ENCODE peak calls at places on chromosomes 11 and 22, in five cellular contexts. B is left ventricle myocardium inferior, O is A549, A is tibial artery, J is breast epithelium. W is an unnamed sample.

GRCh38 chr11:1102221-1102971 is 27.7 kb downstream of the MUC2 start:
- DNase-seq in B (no peak), O (no peak), A (no peak), J (no peak), W (no peak)

GRCh38 chr11:67293090-67293489 is 4.0 kb downstream of the ANKRD13D start:
- DNase-seq in B (no peak), O (no peak), A (no peak), J (no peak), W (no peak)

GRCh38 chr11:17394743-17395390 is 6.4 kb upstream of the KCNJ11 start:
- DNase-seq in B (no peak), O (no peak), A (no peak), J (no peak), W (no peak)

GRCh38 chr11:27282141-27282590 is 80.8 kb downstream of the CCDC34 start:
- DNase-seq in B (peak; percentile 59), O (no peak), A (peak; percentile 46), J (no peak), W (no peak)

GRCh38 chr11:63502252-63502820 is 3.5 kb upstream of the LGALS12 start:
- DNase-seq in B (no peak), O (no peak), A (no peak), J (no peak), W (no peak)

GRCh38 chr11:125289419-125290088 is 125.0 kb downstream of the PKNOX2 start:
- DNase-seq in B (no peak), O (no peak), A (no peak), J (no peak), W (no peak)

GRCh38 chr11:88338223-88338661 is 706 bp upstream of the CTSC start:
- DNase-seq in B (peak; percentile 39), O (peak; percentile 43), A (peak; percentile 46), J (no peak), W (peak; percentile 45)

GRCh38 chr11:87219266-87219665 is 181.5 kb downstream of the TMEM135 start:
- DNase-seq in B (no peak), O (no peak), A (no peak), J (no peak), W (no peak)

GRCh38 chr11:10328314-10329090 is 23.6 kb downstream of the ADM start:
- DNase-seq in B (no peak), O (no peak), A (no peak), J (no peak), W (no peak)

GRCh38 chr11:93198221-93198650 is 445 bp upstream of the SLC36A4 start:
- DNase-seq in B (no peak), O (no peak), A (no peak), J (no peak), W (no peak)

GRCh38 chr22:37189011-37189466 is 992 bp upstream of the C1QTNF6 start:
- DNase-seq in B (peak; percentile 8), O (no peak), A (no peak), J (no peak), W (no peak)

GRCh38 chr22:24727218-24727851 is 47.2 kb downstream of the PIWIL3 start:
- DNase-seq in B (no peak), O (peak; percentile 7), A (no peak), J (no peak), W (no peak)

GRCh38 chr11:66708026-66708579 is 20.9 kb downstream of the SPTBN2 start:
- DNase-seq in B (no peak), O (no peak), A (no peak), J (no peak), W (no peak)

GRCh38 chr11:12693485-12694181 is 19.4 kb downstream of the TEAD1 start:
- DNase-seq in B (peak; percentile 33), O (peak; percentile 73), A (peak; percentile 64), J (no peak), W (peak; percentile 62)

GRCh38 chr11:65184146-65184545 is 2.4 kb downstream of the CAPN1 start:
- DNase-seq in B (no peak), O (no peak), A (no peak), J (no peak), W (no peak)

GRCh38 chr11:108933630-108934029 is 268.8 kb downstream of the DDX10 start:
- DNase-seq in B (no peak), O (no peak), A (no peak), J (no peak), W (no peak)

GRCh38 chr22:37604875-37605274 is 3.8 kb upstream of the GGA1 start:
- DNase-seq in B (no peak), O (no peak), A (no peak), J (no peak), W (no peak)

GRCh38 chr11:58561394-58562102 is 14.1 kb downstream of the LPXN start:
- DNase-seq in B (no peak), O (no peak), A (no peak), J (no peak), W (no peak)

GRCh38 chr11:34656062-34656720 is 35.3 kb downstream of the EHF start:
- DNase-seq in B (no peak), O (no peak), A (no peak), J (no peak), W (no peak)

GRCh38 chr22:28799125-28799833 is 1.1 kb downstream of the XBP1 start:
- DNase-seq in B (no peak), O (peak; percentile 71), A (peak; percentile 79), J (no peak), W (peak; percentile 61)
- H3K4me1 ChIP-seq in B (peaks cover 81% of the 10 kb centered on the region), O (peaks cover 40% of the 10 kb centered on the region), A (peaks cover 60% of the 10 kb centered on the region), J (no peaks in the 10 kb centered on the region), W (peaks cover 41% of the 10 kb centered on the region)

GRCh38 chr11:128513915-128514681 is 73.3 kb downstream of the ETS1 start:
- DNase-seq in B (no peak), O (no peak), A (no peak), J (no peak), W (no peak)

GRCh38 chr11:128515766-128516466 is 71.4 kb downstream of the ETS1 start:
- DNase-seq in B (no peak), O (no peak), A (no peak), J (no peak), W (no peak)

GRCh38 chr11:128516467-128516778 is 70.9 kb downstream of the ETS1 start:
- DNase-seq in B (no peak), O (no peak), A (no peak), J (no peak), W (no peak)

GRCh38 chr11:128516886-128517285 is 70.5 kb downstream of the ETS1 start:
- DNase-seq in B (no peak), O (no peak), A (no peak), J (no peak), W (no peak)

GRCh38 chr11:128515086-128515485 is 72.3 kb downstream of the ETS1 start:
- DNase-seq in B (no peak), O (no peak), A (no peak), J (no peak), W (no peak)
- H3K4me1 ChIP-seq in B (peaks cover 100% of the 10 kb centered on the region), O (peaks cover 75% of the 10 kb centered on the region), A (peaks cover 66% of the 10 kb centered on the region), J (no peaks in the 10 kb centered on the region), W (peaks cover 30% of the 10 kb centered on the region)

GRCh38 chr11:60206616-60207015 is 23.7 kb upstream of the MS4A6A start:
- DNase-seq in B (no peak), O (no peak), A (no peak), J (no peak), W (no peak)
- H3K4me1 ChIP-seq in B (no peaks in the 10 kb centered on the region), O (no peaks in the 10 kb centered on the region), A (no peaks in the 10 kb centered on the region), J (no peaks in the 10 kb centered on the region), W (no peaks in the 10 kb centered on the region)

GRCh38 chr22:30422481-30423295 is 2.9 kb upstream of the MTFP1 start:
- DNase-seq in B (peak; percentile 28), O (peak; percentile 75), A (peak; percentile 89), J (peak; percentile 68), W (peak; percentile 82)
- H3K4me1 ChIP-seq in B (peaks cover 50% of the 10 kb centered on the region), O (peaks cover 51% of the 10 kb centered on the region), A (peaks cover 54% of the 10 kb centered on the region), J (peaks cover 10% of the 10 kb centered on the region), W (peaks cover 31% of the 10 kb centered on the region)

GRCh38 chr11:47538741-47539575 is 14.0 kb downstream of the CELF1 start:
- DNase-seq in B (no peak), O (no peak), A (no peak), J (no peak), W (peak; percentile 8)

GRCh38 chr11:47539681-47540039 is 13.3 kb downstream of the CELF1 start:
- DNase-seq in B (no peak), O (no peak), A (no peak), J (no peak), W (no peak)

GRCh38 chr11:47534707-47535251 is 18.2 kb downstream of the CELF1 start:
- DNase-seq in B (no peak), O (no peak), A (no peak), J (no peak), W (no peak)

GRCh38 chr11:47533690-47534135 is 19.2 kb downstream of the CELF1 start:
- DNase-seq in B (no peak), O (no peak), A (no peak), J (no peak), W (peak; percentile 11)

GRCh38 chr11:47536925-47537324 is 16.0 kb downstream of the CELF1 start:
- DNase-seq in B (no peak), O (no peak), A (no peak), J (no peak), W (no peak)
- H3K4me1 ChIP-seq in B (peaks cover 91% of the 10 kb centered on the region), O (peaks cover 52% of the 10 kb centered on the region), A (peaks cover 69% of the 10 kb centered on the region), J (peaks cover 3% of the 10 kb centered on the region), W (peaks cover 79% of the 10 kb centered on the region)

DNA sequence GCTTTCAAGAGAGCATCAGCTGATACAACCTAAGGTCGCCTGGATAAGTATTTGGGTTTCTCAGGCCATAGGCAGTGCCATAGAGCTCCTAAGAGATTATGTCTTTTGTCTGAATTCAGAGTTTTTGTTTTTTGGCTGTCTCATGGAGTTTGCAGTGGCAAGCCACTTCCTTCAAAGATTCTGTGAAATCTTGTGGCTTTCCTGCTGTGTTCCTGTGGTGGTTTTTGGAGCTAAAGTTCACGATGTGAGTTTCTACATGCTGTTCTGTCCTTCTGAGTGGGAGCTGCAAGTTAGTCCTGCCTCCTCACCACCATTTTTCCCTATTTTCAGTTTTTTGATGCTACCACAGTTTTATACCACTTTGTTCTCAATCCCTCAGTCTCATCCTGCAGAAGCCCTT is 111.4 kb downstream of the COMMD9 start:
- DNase-seq in B (no peak), O (no peak), A (no peak), J (no peak), W (no peak)
- H3K4me1 ChIP-seq in B (no peaks in the 10 kb centered on the region), O (no peaks in the 10 kb centered on the region), A (no peaks in the 10 kb centered on the region), J (no peaks in the 10 kb centered on the region), W (no peaks in the 10 kb centered on the region)